ENCODE peak calls at places on chromosomes 11 and 22, in eight cellular contexts. C is endothelial cell; K is NCI-H2227 treated with DMSO at 0.1 percent for 48 hours; Q is ovary; B is iris pigment epithelial cell; M is T-cell; T is suprapubic skin; O is activated CD4-positive, alpha-beta T cell treated with anti-CD3 and anti-CD28 coated beads, Interleukin-2, amount 10 ng/mL, durations not matched to agents 7 days and 5 days. G is an unnamed sample.
A peak's percentile ranks its signal among the peaks of the same experiment; 100 is the strongest.

GRCh38 chr11:78688460-78688859 is 113.8 kb upstream of the NARS2 start:
- DNase-seq in C (no peak), K (no peak), Q (no peak), B (no peak), M (no peak), T (no peak), O (no peak), G (no peak)

GRCh38 chr11:87405843-87406242 is 368.1 kb downstream of the TMEM135 start:
- DNase-seq in C (no peak), K (no peak), Q (no peak), B (no peak), M (no peak), T (no peak), O (no peak), G (no peak)

GRCh38 chr11:119236891-119237290 is 30.8 kb downstream of the CBL start:
- DNase-seq in C (no peak), K (no peak), Q (no peak), B (peak; percentile 80), M (no peak), T (no peak), O (no peak), G (no peak)

GRCh38 chr11:129252621-129253020 is 60.5 kb upstream of the ARHGAP32 start:
- DNase-seq in C (no peak), K (no peak), Q (no peak), B (no peak), M (no peak), T (no peak), O (no peak), G (peak; percentile 71)

GRCh38 chr11:47004595-47005033 is 68.1 kb downstream of the CSTPP1 start:
- DNase-seq in C (peak; percentile 25), K (no peak), Q (peak; percentile 72), B (peak; percentile 99), M (no peak), T (peak; percentile 81), O (no peak), G (no peak)

GRCh38 chr11:43517518-43517917 is 158.8 kb downstream of the TTC17 start:
- DNase-seq in C (no peak), K (no peak), Q (no peak), B (peak; percentile 53), M (no peak), T (no peak), O (no peak), G (no peak)

GRCh38 chr22:28029201-28029948 is 110.3 kb upstream of the PITPNB start:
- DNase-seq in C (peak; percentile 44), K (no peak), Q (no peak), B (no peak), M (no peak), T (peak; percentile 67), O (no peak), G (no peak)

GRCh38 chr11:92697461-92698314 is 271.8 kb upstream of the MTNR1B start:
- DNase-seq in C (no peak), K (no peak), Q (no peak), B (no peak), M (no peak), T (no peak), O (no peak), G (no peak)

GRCh38 chr11:22671751-22672150 is 5.3 kb downstream of the GAS2 start:
- DNase-seq in C (no peak), K (no peak), Q (no peak), B (peak; percentile 3), M (no peak), T (no peak), O (no peak), G (no peak)

GRCh38 chr11:19995131-19995530 is 165.1 kb downstream of the DBX1 start:
- DNase-seq in C (no peak), K (no peak), Q (no peak), B (peak; percentile 96), M (no peak), T (no peak), O (no peak), G (no peak)

GRCh38 chr11:3192511-3193372 is 25.9 kb downstream of the MRGPRG start:
- DNase-seq in C (no peak), K (no peak), Q (no peak), B (no peak), M (no peak), T (no peak), O (no peak), G (no peak)

GRCh38 chr11:2747236-2748015 is 47.6 kb upstream of the KCNQ1OT1 start:
- DNase-seq in C (no peak), K (no peak), Q (no peak), B (no peak), M (no peak), T (peak; percentile 47), O (no peak), G (no peak)

GRCh38 chr22:46289244-46289891 is 7.3 kb upstream of the GTSE1 start:
- DNase-seq in C (no peak), K (no peak), Q (no peak), B (no peak), M (peak; percentile 35), T (no peak), O (no peak), G (no peak)

GRCh38 chr11:117856892-117857291 is 19.6 kb downstream of the FXYD6 start:
- DNase-seq in C (no peak), K (no peak), Q (peak; percentile 17), B (no peak), M (no peak), T (peak; percentile 46), O (no peak), G (no peak)

GRCh38 chr11:9493492-9493891 is 32.7 kb downstream of the ZNF143 start:
- DNase-seq in C (no peak), K (peak; percentile 48), Q (no peak), B (no peak), M (no peak), T (no peak), O (no peak), G (no peak)

GRCh38 chr11:68446046-68446725 is 14.4 kb upstream of the PPP6R3 start:
- DNase-seq in C (no peak), K (no peak), Q (no peak), B (no peak), M (no peak), T (no peak), O (no peak), G (no peak)

GRCh38 chr11:44268807-44269080 is 41.2 kb downstream of the ALX4 start:
- DNase-seq in C (no peak), K (no peak), Q (no peak), B (no peak), M (no peak), T (no peak), O (no peak), G (no peak)

GRCh38 chr22:49281467-49282340 is 546.0 kb downstream of the BRD1 start:
- DNase-seq in C (no peak), K (no peak), Q (no peak), B (peak; percentile 2), M (no peak), T (no peak), O (no peak), G (no peak)

GRCh38 chr11:266676-267439 is 11.3 kb upstream of the NLRP6 start:
- DNase-seq in C (no peak), K (no peak), Q (no peak), B (no peak), M (no peak), T (no peak), O (peak; percentile 33), G (no peak)

GRCh38 chr11:73761403-73761945 is 600 bp upstream of the RAB6A start:
- DNase-seq in C (no peak), K (no peak), Q (peak; percentile 59), B (no peak), M (no peak), T (no peak), O (no peak), G (no peak)

GRCh38 chr11:69930081-69931059 is 111.2 kb upstream of the FGF3 start:
- DNase-seq in C (no peak), K (no peak), Q (no peak), B (no peak), M (no peak), T (peak; percentile 46), O (no peak), G (no peak)

GRCh38 chr22:37218399-37218770 is 6.1 kb upstream of the SSTR3 start:
- DNase-seq in C (no peak), K (no peak), Q (no peak), B (no peak), M (no peak), T (no peak), O (peak; percentile 30), G (no peak)

GRCh38 chr22:42229455-42230149 is 40.9 kb downstream of the TCF20 start:
- DNase-seq in C (no peak), K (no peak), Q (peak; percentile 75), B (peak; percentile 60), M (no peak), T (no peak), O (no peak), G (no peak)

GRCh38 chr22:27317961-27318360 is 483.6 kb downstream of the MN1 start:
- DNase-seq in C (no peak), K (no peak), Q (no peak), B (no peak), M (no peak), T (no peak), O (no peak), G (no peak)

GRCh38 chr22:26328221-26328620 is 100.8 kb upstream of the ASPHD2 start:
- DNase-seq in C (no peak), K (no peak), Q (no peak), B (no peak), M (no peak), T (no peak), O (no peak), G (no peak)

GRCh38 chr22:43448048-43448447 is 36.2 kb downstream of the MPPED1 start:
- DNase-seq in C (no peak), K (no peak), Q (no peak), B (peak; percentile 10), M (no peak), T (no peak), O (no peak), G (no peak)

GRCh38 chr22:33095661-33096060 is 37.5 kb upstream of the SYN3 start:
- DNase-seq in C (no peak), K (no peak), Q (no peak), B (no peak), M (no peak), T (no peak), O (no peak), G (no peak)

GRCh38 chr11:6237903-6238302 is 986 bp upstream of the CNGA4 start:
- DNase-seq in C (no peak), K (no peak), Q (no peak), B (no peak), M (no peak), T (no peak), O (no peak), G (no peak)

GRCh38 chr11:60482361-60482760 is 10.2 kb upstream of the MS4A12 start:
- DNase-seq in C (no peak), K (no peak), Q (no peak), B (no peak), M (no peak), T (no peak), O (no peak), G (no peak)

GRCh38 chr11:119509969-119510401 is 87.0 kb upstream of the THY1 start:
- DNase-seq in C (no peak), K (no peak), Q (no peak), B (peak; percentile 96), M (no peak), T (no peak), O (no peak), G (no peak)

GRCh38 chr11:61270354-61271070 is 24.6 kb downstream of the VWCE start:
- DNase-seq in C (no peak), K (no peak), Q (no peak), B (peak; percentile 74), M (no peak), T (no peak), O (no peak), G (no peak)

GRCh38 chr11:45411221-45411946 is 125.2 kb upstream of the SYT13 start:
- DNase-seq in C (no peak), K (peak; percentile 29), Q (no peak), B (peak; percentile 21), M (no peak), T (no peak), O (no peak), G (no peak)

GRCh38 chr11:43830928-43831440 is 49.6 kb upstream of the ALKBH3 start:
- DNase-seq in C (no peak), K (no peak), Q (no peak), B (peak; percentile 100), M (no peak), T (no peak), O (peak; percentile 9), G (peak; percentile 57)

GRCh38 chr11:76610371-76610770 is 60.2 kb downstream of the LRRC32 start:
- DNase-seq in C (no peak), K (no peak), Q (no peak), B (no peak), M (no peak), T (no peak), O (no peak), G (no peak)